ENCODE peak calls at places on chromosomes 2 and 18, in five cellular contexts. G, E, H, Y and T are unnamed samples.

GRCh38 chr2:180519276-180519675 is 461.1 kb upstream of the UBE2E3 start:
- DNase-seq in G (no peak), E (no peak), H (no peak), Y (no peak), T (no peak)

GRCh38 chr2:88590998-88591613 is 36.2 kb downstream of the EIF2AK3 start:
- DNase-seq in G (no peak), E (peak), H (peak), Y (no peak), T (peak)

GRCh38 chr2:230830428-230830827 is 34.3 kb upstream of the ITM2C start:
- DNase-seq in G (no peak), E (no peak), H (no peak), Y (no peak), T (no peak)

GRCh38 chr2:78993518-78994148 is 31.9 kb upstream of the REG3G start:
- DNase-seq in G (no peak), E (no peak), H (no peak), Y (no peak), T (no peak)

GRCh38 chr18:13265901-13266207 is 47.3 kb downstream of the LDLRAD4 start:
- DNase-seq in G (no peak), E (no peak), H (no peak), Y (no peak), T (no peak)

GRCh38 chr2:41962912-41963652 is 84.7 kb upstream of the PKDCC start:
- DNase-seq in G (no peak), E (no peak), H (no peak), Y (no peak), T (no peak)

GRCh38 chr2:20113004-20113796 is 61.8 kb upstream of the LAPTM4A start:
- DNase-seq in G (peak), E (no peak), H (no peak), Y (no peak), T (no peak)

GRCh38 chr18:48781041-48781989 is 169.4 kb downstream of the SMAD7 start:
- DNase-seq in G (peak), E (peak), H (peak), Y (peak), T (peak)

GRCh38 chr2:202185816-202186221 is 52.6 kb downstream of the SUMO1 start:
- DNase-seq in G (no peak), E (no peak), H (no peak), Y (no peak), T (peak)

GRCh38 chr2:235257590-235257989 is 236.3 kb upstream of the AGAP1 start:
- DNase-seq in G (no peak), E (no peak), H (no peak), Y (no peak), T (no peak)

GRCh38 chr2:60964651-60965513 is 52.6 kb upstream of the PEX13 start:
- DNase-seq in G (no peak), E (no peak), H (no peak), Y (no peak), T (no peak)

GRCh38 chr18:76255070-76255683 is 239.9 kb downstream of the ZNF516 start:
- DNase-seq in G (no peak), E (no peak), H (no peak), Y (no peak), T (no peak)

GRCh38 chr2:227880460-227880859 is 9.0 kb downstream of the DAW1 start:
- DNase-seq in G (no peak), E (no peak), H (no peak), Y (no peak), T (no peak)

GRCh38 chr2:20515293-20516220 is 68.7 kb downstream of the RHOB start:
- DNase-seq in G (no peak), E (no peak), H (no peak), Y (no peak), T (no peak)

GRCh38 chr18:50790956-50791355 is 28.9 kb downstream of the MRO start:
- DNase-seq in G (no peak), E (no peak), H (no peak), Y (no peak), T (no peak)

GRCh38 chr2:48233005-48233404 is 296.9 kb upstream of the STON1 start:
- DNase-seq in G (no peak), E (no peak), H (no peak), Y (no peak), T (no peak)

GRCh38 chr2:85975581-85975980 is 86.8 kb upstream of the ST3GAL5 start:
- DNase-seq in G (peak), E (no peak), H (no peak), Y (peak), T (no peak)

GRCh38 chr2:231413456-231413855 is 17.9 kb downstream of the B3GNT7 start:
- DNase-seq in G (no peak), E (no peak), H (no peak), Y (no peak), T (no peak)

GRCh38 chr2:17558878-17559277 is 18.4 kb downstream of the VSNL1 start:
- DNase-seq in G (no peak), E (no peak), H (no peak), Y (no peak), T (no peak)

GRCh38 chr2:216066255-216066654 is 15.4 kb downstream of the PECR start:
- DNase-seq in G (no peak), E (no peak), H (no peak), Y (no peak), T (peak)

GRCh38 chr2:237861-238260 is 26.0 kb downstream of the SH3YL1 start:
- DNase-seq in G (no peak), E (no peak), H (no peak), Y (no peak), T (no peak)

GRCh38 chr2:132437852-132438649 is 21.4 kb downstream of the GPR39 start:
- DNase-seq in G (no peak), E (no peak), H (no peak), Y (no peak), T (no peak)

GRCh38 chr2:75025633-75026380 is 67.4 kb downstream of the POLE4 start:
- DNase-seq in G (no peak), E (no peak), H (no peak), Y (no peak), T (peak)

DNA sequence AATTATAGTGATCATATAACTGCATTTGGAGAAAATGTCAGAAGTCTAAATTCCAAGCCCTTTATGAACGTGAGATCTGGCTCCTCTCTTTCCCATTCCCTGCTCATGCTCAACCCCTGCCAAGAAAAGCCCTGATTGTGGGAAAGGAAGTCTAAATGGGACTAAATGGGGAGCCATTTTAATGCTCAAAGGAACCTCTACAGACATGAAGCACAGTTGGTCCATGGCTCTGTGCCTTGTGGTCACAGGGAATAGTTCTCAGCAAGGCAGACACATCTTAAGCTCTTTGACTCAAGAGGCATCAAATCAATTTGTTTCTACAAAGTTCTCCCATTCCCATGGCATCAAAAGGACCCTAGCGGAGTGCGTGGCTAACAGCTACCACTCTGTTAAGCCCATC is 29.3 kb upstream of the INSIG2 start:
- DNase-seq in G (no peak), E (no peak), H (no peak), Y (no peak), T (no peak)
- H3K27ac ChIP-seq in G (no peak), E (no peak), H (no peak), Y (no peak), T (no peak)

GRCh38 chr2:64327510-64328414 is 126.2 kb upstream of the LGALSL start:
- DNase-seq in G (peak), E (peak), H (peak), Y (no peak), T (no peak)
- H3K4me3 ChIP-seq in G (peak), E (no peak), H (no peak), Y (peak), T (no peak)

GRCh38 chr2:114769110-114769509 is 326.7 kb downstream of the DPP10 start:
- DNase-seq in G (no peak), E (no peak), H (no peak), Y (no peak), T (no peak)
- TF ChIP-seq CTCF in G (no peak), E (no peak), H (no peak), Y (no peak), T (no peak)

GRCh38 chr2:45237850-45238542 is 228.7 kb upstream of the SIX2 start:
- DNase-seq in G (no peak), E (peak), H (no peak), Y (no peak), T (peak)

GRCh38 chr2:45244928-45245327 is 235.7 kb upstream of the SIX2 start:
- DNase-seq in G (no peak), E (no peak), H (no peak), Y (no peak), T (no peak)

GRCh38 chr2:45242161-45242741 is 233.0 kb upstream of the SIX2 start:
- DNase-seq in G (no peak), E (peak), H (peak), Y (no peak), T (peak)

GRCh38 chr2:45237128-45237527 is 227.9 kb upstream of the SIX2 start:
- DNase-seq in G (no peak), E (no peak), H (no peak), Y (no peak), T (peak)

GRCh38 chr2:45241061-45241561 is 231.9 kb upstream of the SIX2 start:
- DNase-seq in G (no peak), E (no peak), H (no peak), Y (no peak), T (peak)
- H3K27ac ChIP-seq in G (no peak), E (no peak), H (peak), Y (no peak), T (peak)

DNA sequence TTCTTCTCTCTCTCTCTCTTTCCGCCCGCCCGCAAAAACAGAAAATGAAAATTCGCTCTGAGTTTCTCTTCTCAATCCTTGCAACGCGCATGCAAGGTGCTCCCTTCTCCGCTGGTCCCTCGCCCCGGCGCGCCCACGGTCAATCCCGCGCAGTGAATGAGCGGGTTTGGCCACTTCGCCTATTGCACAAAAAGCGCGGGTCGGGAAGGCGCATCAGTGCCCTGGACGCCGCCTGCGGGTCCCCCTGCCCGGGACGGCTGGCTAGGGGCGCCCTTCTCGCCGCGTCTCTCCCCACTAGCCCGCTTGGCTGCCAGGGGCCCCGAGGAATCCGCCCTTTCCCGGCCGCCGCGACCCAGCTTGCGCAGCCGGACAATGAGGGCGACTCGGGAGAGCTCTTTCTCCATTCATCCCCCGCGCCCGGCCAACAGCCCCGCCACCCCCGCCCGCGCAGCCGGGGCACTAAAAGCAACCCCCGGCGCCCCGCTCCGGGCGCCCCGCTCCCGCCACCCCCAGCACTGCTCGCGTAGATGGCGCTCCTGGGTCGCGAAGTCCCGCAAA is 686 bp downstream of the LAMA1 start:
- DNase-seq in G (no peak), E (peak), H (peak), Y (no peak), T (no peak)
- H3K4me3 ChIP-seq in G (peak), E (peak), H (peak), Y (peak), T (peak)

DNA sequence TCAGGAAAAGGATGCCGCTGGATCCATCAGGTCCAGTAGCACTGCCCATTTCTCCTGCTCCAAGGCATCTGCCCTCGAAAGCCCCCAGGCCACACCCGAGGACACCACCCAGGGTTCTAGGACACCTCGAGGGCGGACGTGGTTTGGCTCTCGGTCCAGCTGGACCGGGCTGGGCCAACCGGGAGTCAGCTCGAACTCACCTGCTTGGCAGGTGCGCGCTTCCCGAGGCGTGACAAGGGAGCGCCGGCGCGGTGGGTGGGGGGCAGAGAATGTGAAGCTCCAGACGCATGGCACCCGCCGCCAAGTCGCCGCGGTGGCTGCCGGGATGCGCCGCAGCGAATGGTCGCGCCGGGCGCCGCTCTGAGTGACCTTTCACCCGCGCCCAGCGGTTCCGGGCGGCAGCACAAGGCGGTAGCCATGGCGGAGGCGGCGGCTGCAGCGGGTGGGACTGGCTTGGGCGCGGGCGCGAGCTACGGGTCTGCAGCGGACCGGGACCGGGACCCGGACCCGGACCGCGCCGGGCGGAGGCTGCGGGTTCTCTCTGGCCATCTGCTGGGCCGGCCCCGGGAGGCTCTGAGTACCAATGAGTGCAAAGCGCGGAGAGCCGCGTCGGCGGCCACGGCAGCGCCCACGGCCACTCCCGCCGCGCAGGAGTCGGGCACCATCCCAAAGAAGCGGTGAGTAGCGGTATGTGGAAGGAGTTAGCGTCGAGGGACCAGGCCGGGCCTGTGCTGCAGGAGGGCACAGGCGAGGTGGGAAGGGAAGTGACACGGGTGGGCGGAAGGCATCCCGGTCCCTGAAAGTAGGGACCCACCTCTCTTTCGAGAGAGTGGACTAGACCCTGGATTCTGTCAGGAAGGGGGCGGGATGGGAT is at the start of gene AGPS:
- DNase-seq in G (peak), E (peak), H (peak), Y (peak), T (peak)
- TF ChIP-seq CTCF in G (peak), E (no peak), H (no peak), Y (no peak), T (no peak)

GRCh38 chr2:217219141-217219505 is 359.3 kb upstream of the TNP1 start:
- DNase-seq in G (no peak), E (no peak), H (no peak), Y (no peak), T (no peak)
- H3K27ac ChIP-seq in G (no peak), E (no peak), H (no peak), Y (no peak), T (peak)